ENCODE peak calls at places on chromosomes 7 and 10, in four cellular contexts. One of them, this sample, is unnamed.

GRCh38 chr7:50835156-50835555 is 52.5 kb upstream of the GRB10 start:
- DNase-seq in NAMALWA: no peak
- DNase-seq in GM03348: no peak
- DNase-seq in dermis microvascular lymphatic vessel endothelial cell: no peak
- DNase-seq in this sample: no peak

GRCh38 chr10:11404931-11405330 is 206.5 kb downstream of the USP6NL start:
- DNase-seq in NAMALWA: no peak
- DNase-seq in GM03348: no peak
- DNase-seq in dermis microvascular lymphatic vessel endothelial cell: no peak
- DNase-seq in this sample: no peak

GRCh38 chr10:26290236-26290635 is 73.7 kb downstream of the GAD2 start:
- DNase-seq in NAMALWA: no peak
- DNase-seq in GM03348: no peak
- DNase-seq in dermis microvascular lymphatic vessel endothelial cell: no peak
- DNase-seq in this sample: no peak

GRCh38 chr10:102780246-102780645 is 36.5 kb downstream of the WBP1L start:
- DNase-seq in NAMALWA: no peak
- DNase-seq in GM03348: no peak
- DNase-seq in dermis microvascular lymphatic vessel endothelial cell: no peak
- DNase-seq in this sample: no peak

GRCh38 chr10:4093438-4093837 is 308.4 kb upstream of the KLF6 start:
- DNase-seq in NAMALWA: no peak
- DNase-seq in GM03348: no peak
- DNase-seq in dermis microvascular lymphatic vessel endothelial cell: no peak
- DNase-seq in this sample: peak; percentile 54

GRCh38 chr10:59085641-59086502 is 90.6 kb upstream of the PHYHIPL start:
- DNase-seq in NAMALWA: no peak
- DNase-seq in GM03348: no peak
- DNase-seq in dermis microvascular lymphatic vessel endothelial cell: no peak
- DNase-seq in this sample: no peak

GRCh38 chr10:114491933-114492332 is 87.6 kb upstream of the AFAP1L2 start:
- DNase-seq in NAMALWA: no peak
- DNase-seq in GM03348: no peak
- DNase-seq in dermis microvascular lymphatic vessel endothelial cell: no peak
- DNase-seq in this sample: no peak

GRCh38 chr7:53596230-53596629 is 560.8 kb downstream of the POM121L12 start:
- DNase-seq in NAMALWA: no peak
- DNase-seq in GM03348: no peak
- DNase-seq in dermis microvascular lymphatic vessel endothelial cell: no peak
- DNase-seq in this sample: peak; percentile 39

GRCh38 chr7:57412168-57412567 is 37.8 kb upstream of the ZNF716 start:
- DNase-seq in NAMALWA: no peak
- DNase-seq in GM03348: no peak
- DNase-seq in dermis microvascular lymphatic vessel endothelial cell: no peak
- DNase-seq in this sample: no peak

GRCh38 chr7:128435311-128435654 is 20.4 kb upstream of the HILPDA start:
- DNase-seq in NAMALWA: no peak
- DNase-seq in GM03348: no peak
- DNase-seq in dermis microvascular lymphatic vessel endothelial cell: no peak
- DNase-seq in this sample: no peak

GRCh38 chr10:86715836-86716235 is 40.6 kb upstream of the BMPR1A start:
- DNase-seq in NAMALWA: no peak
- DNase-seq in GM03348: no peak
- DNase-seq in dermis microvascular lymphatic vessel endothelial cell: no peak
- DNase-seq in this sample: no peak

GRCh38 chr10:43287056-43288007 is 20.5 kb upstream of the RASGEF1A start:
- DNase-seq in NAMALWA: peak; percentile 24
- DNase-seq in GM03348: no peak
- DNase-seq in dermis microvascular lymphatic vessel endothelial cell: no peak
- DNase-seq in this sample: no peak

This sample was measured in astrocyte of the hippocampus.